ENCODE peak calls at places on chromosome 7, in ten cellular contexts. M, D, U, E, F, Q, P, A, T and L are unnamed samples.

GRCh38 chr7:50631639-50632038 is 66.4 kb upstream of the DDC start:
- DNase-seq in M (no peak), D (no peak), U (no peak), E (no peak), F (no peak), Q (no peak), P (no peak), A (peak; percentile 21), T (no peak), L (no peak)

GRCh38 chr7:122864838-122865237 is 21.4 kb downstream of the CADPS2 start:
- DNase-seq in M (no peak), D (no peak), U (no peak), E (no peak), F (no peak), Q (no peak), P (no peak), A (no peak), T (no peak), L (no peak)

GRCh38 chr7:913736-914520 is 37.6 kb downstream of the GET4 start:
- DNase-seq in M (no peak), D (no peak), U (no peak), E (no peak), F (no peak), Q (no peak), P (no peak), A (no peak), T (no peak), L (no peak)

GRCh38 chr7:43639858-43640491 is 57.1 kb downstream of the STK17A start:
- DNase-seq in M (peak; percentile 91), D (no peak), U (no peak), E (no peak), F (peak; percentile 81), Q (peak; percentile 88), P (peak; percentile 47), A (peak; percentile 73), T (peak; percentile 75), L (no peak)

GRCh38 chr7:156475666-156476065 is 164.9 kb upstream of the RNF32 start:
- DNase-seq in M (peak; percentile 23), D (no peak), U (no peak), E (no peak), F (peak; percentile 35), Q (peak; percentile 33), P (peak; percentile 42), A (peak; percentile 56), T (peak; percentile 3), L (no peak)

GRCh38 chr7:140209866-140210609 is 33.3 kb upstream of the KDM7A start:
- DNase-seq in M (no peak), D (no peak), U (peak; percentile 22), E (peak; percentile 35), F (no peak), Q (no peak), P (no peak), A (peak; percentile 33), T (no peak), L (no peak)

GRCh38 chr7:503575-504111 is 16.0 kb downstream of the PDGFA start:
- DNase-seq in M (no peak), D (no peak), U (no peak), E (peak; percentile 55), F (no peak), Q (no peak), P (no peak), A (peak; percentile 91), T (no peak), L (no peak)

GRCh38 chr7:2015251-2015871 is 217.4 kb downstream of the MAD1L1 start:
- DNase-seq in M (no peak), D (no peak), U (no peak), E (peak; percentile 7), F (no peak), Q (no peak), P (no peak), A (no peak), T (no peak), L (no peak)

GRCh38 chr7:108413782-108414492 is 42.3 kb downstream of the NRCAM start:
- DNase-seq in M (peak; percentile 96), D (no peak), U (no peak), E (no peak), F (peak; percentile 41), Q (peak; percentile 96), P (peak; percentile 50), A (no peak), T (no peak), L (no peak)

GRCh38 chr7:80287400-80288174 is 153.0 kb downstream of the GNAI1 start:
- DNase-seq in M (no peak), D (no peak), U (no peak), E (no peak), F (no peak), Q (no peak), P (no peak), A (no peak), T (no peak), L (no peak)